ENCODE peak calls at places on chromosomes 6 and 20, in four cellular contexts. D is mesendoderm, K is H9, E is H1. A is an unnamed sample.

GRCh38 chr6:170022291-170022722 is 268.6 kb downstream of the DLL1 start:
- DNase-seq in D (no peak), K (no peak), E (no peak), A (no peak)

GRCh38 chr6:3654436-3654835 is 97.1 kb downstream of the PXDC1 start:
- DNase-seq in D (no peak), K (no peak), E (no peak), A (no peak)

GRCh38 chr6:136408205-136408604 is 118.6 kb upstream of the BCLAF1 start:
- DNase-seq in D (no peak), K (no peak), E (no peak), A (peak)

GRCh38 chr6:105317607-105318533 is 85.0 kb downstream of the PREP start:
- DNase-seq in D (peak), K (no peak), E (no peak), A (no peak)

GRCh38 chr6:111580826-111581505 is 24.7 kb downstream of the TRAF3IP2 start:
- DNase-seq in D (peak), K (peak), E (no peak), A (peak)

GRCh38 chr6:170283212-170284081 is 7.4 kb downstream of the DLL1 start:
- DNase-seq in D (no peak), K (no peak), E (no peak), A (no peak)

GRCh38 chr6:113995632-113996031 is 24.7 kb upstream of the HDAC2 start:
- DNase-seq in D (peak), K (peak), E (no peak), A (peak)

GRCh38 chr6:34072727-34073126 is 73.2 kb downstream of the GRM4 start:
- DNase-seq in D (no peak), K (no peak), E (no peak), A (no peak)

GRCh38 chr20:33442136-33443005 is 1.2 kb downstream of the SNTA1 start:
- DNase-seq in D (no peak), K (no peak), E (no peak), A (no peak)

GRCh38 chr6:166365806-166366205 is 16.9 kb downstream of the MPC1 start:
- DNase-seq in D (peak), K (no peak), E (no peak), A (peak)

DNA sequence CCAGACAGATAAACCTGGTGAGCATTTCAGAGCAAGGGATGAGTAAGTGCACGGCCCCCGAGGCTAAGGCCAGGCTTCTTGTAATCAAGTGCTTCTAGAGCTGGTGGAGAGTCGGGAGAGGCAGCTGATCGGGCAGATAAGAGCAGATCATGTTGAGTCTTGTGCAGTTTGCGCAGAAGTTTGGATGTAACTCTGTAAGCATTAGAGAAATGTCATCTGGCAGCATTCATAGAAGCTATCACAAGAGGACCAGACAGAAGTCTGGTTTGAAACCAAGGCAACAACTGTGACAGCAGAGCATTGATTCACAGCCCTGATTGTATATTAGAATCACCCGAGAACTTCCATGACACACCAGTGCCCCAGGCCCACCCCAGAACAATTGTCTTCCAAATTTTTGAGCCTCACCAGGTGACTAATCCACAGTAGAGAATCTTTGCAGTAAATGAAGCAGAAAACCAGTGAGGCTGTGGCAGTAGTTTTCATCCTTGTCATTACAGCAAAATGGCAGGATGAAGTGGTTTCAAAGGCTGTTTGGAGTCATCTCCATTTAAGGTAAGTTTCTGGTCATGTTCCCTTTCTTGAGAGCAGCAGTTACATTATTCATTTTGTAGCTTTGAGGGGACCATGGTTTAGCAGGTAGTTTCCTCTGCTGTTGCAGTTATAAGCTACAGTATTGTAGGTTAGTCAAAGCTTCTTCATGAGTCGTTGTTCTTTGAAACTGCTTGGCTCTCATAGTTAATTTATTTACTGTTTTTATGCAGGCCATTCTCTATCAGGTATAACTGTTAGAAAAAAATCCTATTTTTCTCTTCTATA is 84.1 kb downstream of the RNF217 start:
- DNase-seq in D (peak), K (no peak), E (no peak), A (no peak)
- H2BK5ac ChIP-seq in D (no peak), K (no peak), E (no peak), A (no peak)

DNA sequence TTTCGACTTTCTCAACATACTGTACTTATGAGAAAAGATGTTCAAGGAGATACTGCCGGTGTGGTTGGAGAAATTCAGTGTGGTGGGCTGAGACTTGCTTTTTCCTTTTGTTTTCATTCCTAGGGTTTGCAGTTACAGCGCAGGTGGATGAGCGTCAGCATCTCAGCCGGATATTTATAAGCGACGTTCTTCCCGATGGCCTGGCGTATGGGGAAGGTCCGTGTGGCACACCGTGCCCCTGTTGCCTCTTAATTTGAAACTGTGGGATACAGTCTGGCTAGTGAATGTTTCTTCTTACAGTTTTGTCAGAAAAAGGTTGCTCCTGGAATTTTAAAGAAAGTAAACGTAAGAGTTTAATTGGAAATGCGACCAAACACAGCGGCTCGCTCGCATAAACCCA is 81.7 kb upstream of the CLDN20 start:
- DNase-seq in D (no peak), K (no peak), E (no peak), A (no peak)
- H3K56ac ChIP-seq in D (no peak), K (no peak), E (no peak), A (no peak)

GRCh38 chr20:4159765-4160490 is 144.6 kb upstream of the RNF24 start:
- DNase-seq in D (no peak), K (no peak), E (no peak), A (no peak)
- H2BK5ac ChIP-seq in D (no peak), K (no peak), E (peak), A (no peak)

GRCh38 chr6:90496191-90496590 is 90.7 kb downstream of the MAP3K7 start:
- DNase-seq in D (no peak), K (no peak), E (no peak), A (no peak)
- H3K56ac ChIP-seq in D (no peak), K (no peak), E (no peak), A (no peak)

GRCh38 chr6:109008537-109008950 is 86.1 kb downstream of the SESN1 start:
- DNase-seq in D (no peak), K (no peak), E (no peak), A (peak)

GRCh38 chr6:109008061-109008460 is 86.6 kb downstream of the SESN1 start:
- DNase-seq in D (no peak), K (no peak), E (no peak), A (no peak)

GRCh38 chr6:109009761-109010612 is 84.7 kb downstream of the SESN1 start:
- DNase-seq in D (no peak), K (no peak), E (no peak), A (no peak)

GRCh38 chr6:109010703-109011102 is 83.9 kb downstream of the SESN1 start:
- DNase-seq in D (no peak), K (no peak), E (no peak), A (no peak)

DNA sequence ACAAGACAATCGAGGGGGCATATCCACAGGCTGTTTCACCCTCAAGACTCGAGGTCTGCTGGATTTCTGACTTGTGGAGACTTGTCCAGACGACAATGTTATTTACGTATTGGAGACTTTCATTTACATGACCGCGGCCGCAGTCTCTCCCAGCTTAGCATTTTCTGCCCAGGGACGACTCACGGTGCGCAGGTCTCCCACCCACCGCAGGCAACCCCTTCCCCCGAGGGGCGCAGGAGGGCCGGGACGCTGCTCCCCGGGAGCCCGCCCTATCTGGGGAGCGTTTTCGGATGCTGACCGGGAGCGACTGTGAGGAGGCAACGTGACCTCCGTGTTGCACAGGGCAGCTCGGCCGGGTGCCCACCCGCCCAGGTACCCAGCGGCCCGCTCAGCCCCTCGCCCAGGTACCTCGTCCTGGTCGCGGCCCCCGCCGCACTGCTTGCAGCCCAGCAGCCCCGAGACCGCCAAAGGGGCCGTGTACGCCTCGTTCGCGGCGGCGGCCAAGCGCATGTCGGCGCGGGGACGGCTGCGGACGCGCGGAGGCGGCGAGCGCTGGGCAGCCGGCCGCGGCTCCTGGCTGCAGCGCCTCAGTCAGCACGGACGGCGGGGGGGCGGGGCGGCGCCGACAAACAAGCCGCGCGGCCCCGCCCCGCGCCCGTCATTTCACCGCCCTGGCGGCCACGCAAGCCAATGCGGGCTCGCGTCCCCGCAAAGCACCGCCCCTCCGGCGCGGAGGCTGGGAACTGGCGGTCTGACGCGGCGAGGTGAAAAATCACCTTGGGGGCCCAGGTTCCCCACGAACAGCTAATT is 85.5 kb downstream of the SESN1 start:
- DNase-seq in D (peak), K (peak), E (peak), A (peak)
- H2BK5ac ChIP-seq in D (no peak), K (no peak), E (peak), A (peak)

GRCh38 chr20:266213-266603 is 8.7 kb downstream of the DEFB132 start:
- DNase-seq in D (no peak), K (no peak), E (no peak), A (no peak)
- H3K56ac ChIP-seq in D (no peak), K (no peak), E (no peak), A (no peak)

GRCh38 chr6:108711831-108712230 is 136.4 kb upstream of the ARMC2 start:
- DNase-seq in D (no peak), K (no peak), E (no peak), A (no peak)

GRCh38 chr6:108710560-108710959 is 137.7 kb upstream of the ARMC2 start:
- DNase-seq in D (no peak), K (no peak), E (no peak), A (no peak)

GRCh38 chr6:108711094-108711493 is 137.1 kb upstream of the ARMC2 start:
- DNase-seq in D (no peak), K (no peak), E (no peak), A (no peak)

GRCh38 chr6:108707328-108707976 is 140.8 kb upstream of the ARMC2 start:
- DNase-seq in D (no peak), K (peak), E (no peak), A (peak)

DNA sequence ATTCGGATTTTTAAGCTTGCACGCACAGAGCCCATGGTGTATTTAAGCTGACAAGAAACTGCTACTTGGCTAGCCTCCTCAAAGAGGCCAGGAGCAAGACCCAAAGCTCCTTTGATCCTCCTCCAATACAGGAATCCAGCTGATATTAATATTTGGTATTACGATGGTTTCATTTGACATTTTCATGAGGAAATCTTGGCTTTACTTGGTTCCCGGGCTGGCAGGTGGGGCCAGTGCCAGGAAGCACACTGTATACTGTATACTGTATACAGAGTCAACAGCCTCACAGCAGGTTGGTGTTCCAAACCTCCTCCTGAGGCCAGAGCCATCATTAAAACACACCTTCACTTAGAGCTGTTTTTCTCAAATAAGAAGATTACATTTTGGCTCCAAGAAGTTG is 138.2 kb upstream of the ARMC2 start:
- DNase-seq in D (no peak), K (no peak), E (no peak), A (no peak)
- H2BK5ac ChIP-seq in D (no peak), K (no peak), E (no peak), A (no peak)

DNA sequence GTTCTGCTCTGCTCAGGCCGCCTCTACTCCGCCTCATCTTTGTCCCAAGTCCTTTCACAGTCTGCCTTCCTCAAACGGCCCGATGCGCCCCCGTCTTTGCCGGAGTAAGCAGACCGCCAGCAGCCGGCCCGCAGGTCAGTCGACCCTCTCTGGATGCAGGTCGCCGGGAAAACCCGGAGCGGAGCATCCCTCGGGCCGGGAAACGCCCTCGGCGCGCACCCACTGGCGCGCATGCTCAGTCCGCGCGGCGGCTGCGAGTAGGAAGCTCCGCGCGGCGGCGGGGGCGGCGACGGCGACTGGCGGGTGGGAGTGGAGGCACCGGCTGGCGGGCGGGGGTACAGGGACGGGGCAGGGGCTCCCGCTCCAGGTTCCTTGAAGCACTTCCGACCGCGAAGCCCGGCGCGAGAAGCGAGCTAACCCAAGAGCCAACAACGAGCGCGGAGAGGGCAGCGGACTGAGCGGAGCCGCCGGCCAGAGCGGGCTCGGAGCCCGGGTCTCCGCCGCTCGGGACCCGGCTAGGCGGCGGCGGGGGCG is at the start of gene LRRC1:
- DNase-seq in D (peak), K (peak), E (peak), A (peak)
- H3K56ac ChIP-seq in D (peak), K (no peak), E (peak), A (peak)

GRCh38 chr6:117463762-117464665 is 18.5 kb upstream of the DCBLD1 start:
- DNase-seq in D (no peak), K (no peak), E (no peak), A (peak)
- H2BK5ac ChIP-seq in D (no peak), K (no peak), E (no peak), A (peak)